ENCODE peak calls at places on chromosomes 3 and 15, in six cellular contexts. E, Z, Q, A, B and T are unnamed samples.

GRCh38 chr3:149388001-149388435 is 10.6 kb upstream of the TM4SF1 start:
- DNase-seq in B (no peak), A (no peak), E (no peak), Z (no peak), Q (no peak), T (no peak)

GRCh38 chr3:148601766-148602685 is 95.7 kb upstream of the AGTR1 start:
- DNase-seq in B (no peak), A (no peak), Q (no peak), Z (no peak), E (no peak), T (no peak)

GRCh38 chr3:14137004-14137403 is 12.2 kb downstream of the TMEM43 start:
- DNase-seq in A (no peak), B (peak; percentile 15), Z (no peak), Q (no peak), E (no peak), T (no peak)

GRCh38 chr3:65669163-65669875 is 369.4 kb downstream of the MAGI1 start:
- DNase-seq in E (no peak), B (no peak), Q (no peak), Z (no peak), A (no peak), T (no peak)

GRCh38 chr15:42001236-42001635 is 19.6 kb downstream of the PLA2G4E start:
- DNase-seq in E (no peak), Q (no peak), A (no peak), B (no peak), Z (no peak), T (no peak)

GRCh38 chr15:29859293-29859692 is 37.0 kb upstream of the TJP1 start:
- DNase-seq in B (no peak), A (no peak), Q (no peak), Z (no peak), E (no peak), T (no peak)

GRCh38 chr3:184234224-184234623 is 4.8 kb downstream of the VWA5B2 start:
- DNase-seq in B (no peak), Z (peak; percentile 85), Q (no peak), A (peak; percentile 71), E (no peak), T (no peak)

GRCh38 chr3:110799236-110799635 is 272.4 kb upstream of the NECTIN3 start:
- DNase-seq in Z (no peak), B (no peak), Q (no peak), E (no peak), A (no peak), T (no peak)

GRCh38 chr3:127865941-127866340 is 43.6 kb upstream of the MGLL start:
- DNase-seq in A (no peak), B (no peak), Z (peak; percentile 59), Q (no peak), E (no peak), T (no peak)

GRCh38 chr15:98746375-98746679 is 98.0 kb downstream of the IGF1R start:
- DNase-seq in A (no peak), B (no peak), Z (no peak), E (no peak), Q (no peak), T (no peak)

GRCh38 chr15:72782993-72783562 is 480 bp downstream of the ADPGK start:
- DNase-seq in E (peak; percentile 60), Z (no peak), B (peak; percentile 48), Q (no peak), A (peak; percentile 71), T (no peak)

GRCh38 chr15:40991355-40991754 is 38.1 kb downstream of the CHAC1 start:
- DNase-seq in E (no peak), B (no peak), A (no peak), Q (no peak), Z (no peak), T (no peak)

GRCh38 chr3:126514161-126514560 is 3.4 kb downstream of the UROC1 start:
- DNase-seq in Z (no peak), Q (peak; percentile 54), E (no peak), B (peak; percentile 17), A (no peak), T (no peak)

GRCh38 chr3:123678108-123678511 is 93.3 kb upstream of the HACD2 start:
- DNase-seq in A (no peak), B (no peak), Z (no peak), E (no peak), Q (no peak), T (no peak)

GRCh38 chr3:51668756-51669155 is 2.3 kb upstream of the TEX264 start:
- DNase-seq in A (no peak), Q (no peak), E (no peak), Z (no peak), B (no peak), T (no peak)

GRCh38 chr3:127820221-127820870 is 2.0 kb downstream of the MGLL start:
- DNase-seq in E (no peak), B (no peak), A (peak; percentile 76), Z (no peak), Q (no peak), T (no peak)

GRCh38 chr3:15436246-15436645 is 8.8 kb downstream of the EAF1 start:
- DNase-seq in B (no peak), Q (no peak), Z (no peak), E (no peak), A (no peak), T (no peak)

GRCh38 chr3:79161941-79162340 is 605.9 kb downstream of the ROBO1 start:
- DNase-seq in A (no peak), Q (no peak), B (no peak), Z (no peak), E (no peak), T (no peak)

GRCh38 chr15:90471126-90471525 is 58.6 kb upstream of the CRTC3 start:
- DNase-seq in B (no peak), Q (no peak), A (no peak), E (no peak), Z (no peak), T (no peak)

GRCh38 chr15:60945196-60945595 is 283.9 kb downstream of the RORA start:
- DNase-seq in E (peak; percentile 69), B (no peak), Z (no peak), Q (no peak), A (no peak), T (no peak)

GRCh38 chr3:175432338-175433025 is 573.3 kb downstream of the NAALADL2 start:
- DNase-seq in Z (no peak), A (no peak), Q (no peak), E (no peak), B (no peak), T (no peak)

GRCh38 chr15:64930778-64931240 is 19.1 kb downstream of the ANKDD1A start:
- DNase-seq in Z (no peak), Q (no peak), E (no peak), A (no peak), B (no peak), T (no peak)

GRCh38 chr15:40456299-40456712 is 14.5 kb upstream of the CHST14 start:
- DNase-seq in Z (no peak), B (no peak), A (no peak), E (no peak), Q (no peak), T (no peak)

GRCh38 chr15:60721706-60722105 is 242.8 kb upstream of the ICE2 start:
- DNase-seq in E (no peak), Z (no peak), Q (no peak), B (no peak), A (no peak), T (no peak)

GRCh38 chr3:112633191-112633590 is 7.8 kb downstream of the CCDC80 start:
- DNase-seq in Z (no peak), A (no peak), E (no peak), B (no peak), Q (no peak), T (no peak)

GRCh38 chr3:112635674-112636073 is 5.3 kb downstream of the CCDC80 start:
- DNase-seq in E (no peak), Q (no peak), B (no peak), Z (no peak), A (no peak), T (no peak)

GRCh38 chr3:112632596-112632995 is 8.3 kb downstream of the CCDC80 start:
- DNase-seq in E (no peak), Z (no peak), B (no peak), A (no peak), Q (no peak), T (no peak)

GRCh38 chr3:112634786-112635541 is 6.0 kb downstream of the CCDC80 start:
- DNase-seq in E (no peak), B (no peak), A (no peak), Z (no peak), Q (no peak), T (no peak)

GRCh38 chr3:112633757-112634156 is 7.2 kb downstream of the CCDC80 start:
- DNase-seq in Q (no peak), E (no peak), A (no peak), Z (no peak), B (no peak), T (no peak)
- H3K4me1 ChIP-seq in Q (no peaks in the 10 kb centered on the region), E (no peaks in the 10 kb centered on the region), A (no peaks in the 10 kb centered on the region), Z (no peaks in the 10 kb centered on the region), B (no peaks in the 10 kb centered on the region), T (peaks cover 4% of the 10 kb centered on the region)

GRCh38 chr15:70436428-70436827 is 326.9 kb downstream of the UACA start:
- DNase-seq in B (no peak), A (no peak), Q (no peak), E (no peak), Z (no peak), T (no peak)
- H3K4me1 ChIP-seq in B (peaks cover 26% of the 10 kb centered on the region), A (peaks cover 10% of the 10 kb centered on the region), Q (peaks cover 19% of the 10 kb centered on the region), E (no peaks in the 10 kb centered on the region), Z (no peaks in the 10 kb centered on the region), T (peaks cover 3% of the 10 kb centered on the region)

GRCh38 chr3:44061961-44062360 is 179.7 kb upstream of the TOPAZ1 start:
- DNase-seq in Z (no peak), Q (no peak), A (no peak), B (no peak), E (no peak), T (no peak)
- H3K4me1 ChIP-seq in Z (no peaks in the 10 kb centered on the region), Q (peaks cover 9% of the 10 kb centered on the region), A (no peaks in the 10 kb centered on the region), B (no peaks in the 10 kb centered on the region), E (no peaks in the 10 kb centered on the region), T (peaks cover 9% of the 10 kb centered on the region)

GRCh38 chr3:108333951-108334350 is 37.6 kb downstream of the HHLA2 start:
- DNase-seq in B (no peak), A (no peak), E (no peak), Q (no peak), Z (no peak), T (no peak)

GRCh38 chr3:108329947-108330346 is 33.6 kb downstream of the HHLA2 start:
- DNase-seq in Z (no peak), A (no peak), Q (no peak), B (no peak), E (no peak), T (no peak)

GRCh38 chr3:108329508-108329907 is 33.2 kb downstream of the HHLA2 start:
- DNase-seq in B (no peak), A (no peak), Q (no peak), Z (no peak), E (no peak), T (no peak)

GRCh38 chr3:108329087-108329486 is 32.7 kb downstream of the HHLA2 start:
- DNase-seq in A (no peak), Q (no peak), Z (no peak), B (no peak), E (no peak), T (no peak)

DNA sequence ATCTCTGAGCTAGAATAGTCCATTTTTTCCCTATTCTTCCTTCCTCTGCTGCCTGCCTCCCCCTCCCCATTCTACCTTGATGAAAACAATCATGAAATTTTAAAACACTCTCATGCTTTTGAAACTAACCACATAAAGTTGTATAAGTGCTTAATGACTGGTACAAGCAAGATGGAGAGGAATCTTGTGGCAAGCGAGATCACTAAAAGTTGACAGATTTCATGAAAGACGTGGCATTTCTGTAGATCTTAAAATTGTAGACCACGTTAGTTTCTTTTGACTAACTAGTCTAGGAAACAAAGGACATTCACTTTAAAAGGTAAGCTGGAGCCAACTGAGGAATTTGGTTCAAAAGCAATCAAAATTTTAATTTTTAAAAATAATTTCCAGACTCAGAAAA is 35.4 kb downstream of the HHLA2 start:
- DNase-seq in E (no peak), A (no peak), Q (no peak), Z (no peak), B (no peak), T (no peak)
- H3K4me1 ChIP-seq in E (no peaks in the 10 kb centered on the region), A (peaks cover 4% of the 10 kb centered on the region), Q (no peaks in the 10 kb centered on the region), Z (no peaks in the 10 kb centered on the region), B (no peaks in the 10 kb centered on the region), T (no peaks in the 10 kb centered on the region)